ENCODE peak calls at places on chromosomes 11 and 22, in six cellular contexts. U is head of caudate nucleus; V is activated T-helper 9 cell treated with anti-CD3 and anti-CD28 coated beads, Interleukin-2, amount 50 U/mL, for 16 hours; J is HL-60; Y is NCI-H1105 treated with DMSO at 0.1 percent for 48 hours; N is NCI-H1417. B is an unnamed sample.

GRCh38 chr22:46652930-46653331 is 32.7 kb downstream of the GRAMD4 start:
- DNase-seq in U (no peak), V (no peak), J (no peak), Y (no peak), N (peak), B (no peak)

GRCh38 chr11:61551630-61552029 is 29.2 kb downstream of the SYT7 start:
- DNase-seq in U (no peak), V (no peak), J (no peak), Y (no peak), N (no peak), B (no peak)

GRCh38 chr11:56700242-56700918 is 1.5 kb downstream of the OR9G1 start:
- DNase-seq in U (no peak), V (no peak), J (no peak), Y (no peak), N (no peak), B (no peak)

GRCh38 chr22:25070870-25071465 is 118.5 kb downstream of the KIAA1671 start:
- DNase-seq in U (no peak), V (no peak), J (no peak), Y (no peak), N (no peak), B (no peak)

GRCh38 chr11:132604446-132604845 is 927.9 kb downstream of the OPCML start:
- DNase-seq in U (no peak), V (no peak), J (no peak), Y (no peak), N (no peak), B (no peak)

GRCh38 chr11:821513-822371 is 3.0 kb downstream of the PNPLA2 start:
- DNase-seq in U (peak), V (no peak), J (peak), Y (no peak), N (no peak), B (no peak)

GRCh38 chr11:22657101-22657694 is 9.2 kb upstream of the GAS2 start:
- DNase-seq in U (no peak), V (no peak), J (no peak), Y (no peak), N (no peak), B (no peak)

GRCh38 chr11:10348650-10349280 is 43.9 kb downstream of the ADM start:
- DNase-seq in U (no peak), V (no peak), J (no peak), Y (no peak), N (no peak), B (no peak)

GRCh38 chr11:118341749-118342489 is 586 bp downstream of the CD3D start:
- DNase-seq in U (no peak), V (no peak), J (no peak), Y (no peak), N (no peak), B (no peak)

GRCh38 chr22:19795617-19796008 is 35.0 kb downstream of the TBX1 start:
- DNase-seq in U (no peak), V (no peak), J (no peak), Y (no peak), N (no peak), B (no peak)

GRCh38 chr22:38694945-38695344 is 5.8 kb downstream of the JOSD1 start:
- DNase-seq in U (no peak), V (no peak), J (no peak), Y (no peak), N (no peak), B (no peak)

GRCh38 chr11:65404638-65405339 is 17.8 kb upstream of the NEAT1 start:
- DNase-seq in U (no peak), V (no peak), J (no peak), Y (no peak), N (no peak), B (no peak)